ENCODE peak calls at places on chromosomes 13 and 19, in seven cellular contexts. U, Q, F, Z, S, H and C are unnamed samples.
A peak's percentile ranks its signal among the peaks of the same experiment; 100 is the strongest.

GRCh38 chr13:67223024-67223423 is 7.1 kb downstream of the PCDH9 start:
- DNase-seq in U (no peak), Q (no peak), F (no peak), Z (peak; percentile 66), S (no peak), H (no peak), C (peak; percentile 41)

GRCh38 chr13:30898721-30899188 is 7.3 kb upstream of the MEDAG start:
- DNase-seq in U (no peak), Q (no peak), F (no peak), Z (peak; percentile 99), S (peak; percentile 54), H (no peak), C (peak; percentile 57)

GRCh38 chr19:31164666-31165265 is 184.5 kb downstream of the TSHZ3 start:
- DNase-seq in U (no peak), Q (no peak), F (no peak), Z (no peak), S (no peak), H (no peak), C (no peak)

GRCh38 chr19:46493236-46494114 is 2.2 kb downstream of the PNMA8B start:
- DNase-seq in U (peak; percentile 62), Q (no peak), F (no peak), Z (peak; percentile 34), S (no peak), H (peak; percentile 67), C (no peak)

GRCh38 chr19:50877338-50877737 is 4.1 kb downstream of the KLK2 start:
- DNase-seq in U (no peak), Q (no peak), F (no peak), Z (no peak), S (no peak), H (no peak), C (no peak)

GRCh38 chr13:43520331-43520730 is 266.4 kb downstream of the ENOX1 start:
- DNase-seq in U (no peak), Q (no peak), F (no peak), Z (no peak), S (no peak), H (no peak), C (no peak)

GRCh38 chr13:57353831-57354230 is 186.8 kb downstream of the PRR20E start:
- DNase-seq in U (no peak), Q (no peak), F (no peak), Z (no peak), S (no peak), H (no peak), C (no peak)

GRCh38 chr19:38870612-38871011 is 7.5 kb downstream of the RINL start:
- DNase-seq in U (no peak), Q (no peak), F (no peak), Z (no peak), S (no peak), H (no peak), C (no peak)

GRCh38 chr13:42969558-42970172 is 22.4 kb downstream of the EPSTI1 start:
- DNase-seq in U (peak; percentile 89), Q (peak; percentile 81), F (peak; percentile 63), Z (peak; percentile 87), S (no peak), H (peak; percentile 70), C (peak; percentile 76)

DNA sequence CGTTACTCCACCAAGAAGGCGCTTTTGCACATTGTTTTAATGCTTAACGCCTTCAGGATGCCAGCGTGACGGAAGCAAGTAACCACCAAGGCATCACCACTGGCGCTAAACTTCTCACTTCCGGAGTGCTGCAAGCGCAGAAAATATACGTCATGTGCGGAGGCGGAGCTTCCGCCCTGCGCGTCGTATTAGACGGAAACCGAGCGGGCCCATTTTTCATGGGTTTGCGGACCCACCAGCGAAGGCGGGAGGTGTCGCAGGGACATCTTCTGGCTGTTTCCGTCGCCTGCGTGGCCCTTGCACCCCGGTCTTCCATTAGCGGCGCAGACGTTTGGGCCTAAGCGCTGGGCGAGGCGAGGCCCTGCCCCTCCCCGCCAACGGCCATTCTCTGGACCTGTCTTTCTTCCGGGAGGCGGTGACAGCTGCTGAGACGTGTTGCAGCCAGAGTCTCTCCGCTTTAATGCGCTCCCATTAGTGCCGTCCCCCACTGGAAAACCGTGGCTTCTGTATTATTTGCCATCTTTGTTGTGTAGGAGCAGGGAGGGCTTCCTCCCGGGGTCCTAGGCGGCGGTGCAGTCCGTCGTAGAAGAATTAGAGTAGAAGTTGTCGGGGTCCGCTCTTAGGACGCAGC is at the start of gene ERCC5:
- DNase-seq in U (peak; percentile 95), Q (peak; percentile 96), F (peak; percentile 90), Z (peak; percentile 96), S (peak; percentile 74), H (peak; percentile 95), C (peak; percentile 97)
- TF ChIP-seq CTCF in U (no peak), Q (no peak), F (peak; percentile 8), Z (no peak), S (no peak), H (peak; percentile 25), C (no peak)

DNA sequence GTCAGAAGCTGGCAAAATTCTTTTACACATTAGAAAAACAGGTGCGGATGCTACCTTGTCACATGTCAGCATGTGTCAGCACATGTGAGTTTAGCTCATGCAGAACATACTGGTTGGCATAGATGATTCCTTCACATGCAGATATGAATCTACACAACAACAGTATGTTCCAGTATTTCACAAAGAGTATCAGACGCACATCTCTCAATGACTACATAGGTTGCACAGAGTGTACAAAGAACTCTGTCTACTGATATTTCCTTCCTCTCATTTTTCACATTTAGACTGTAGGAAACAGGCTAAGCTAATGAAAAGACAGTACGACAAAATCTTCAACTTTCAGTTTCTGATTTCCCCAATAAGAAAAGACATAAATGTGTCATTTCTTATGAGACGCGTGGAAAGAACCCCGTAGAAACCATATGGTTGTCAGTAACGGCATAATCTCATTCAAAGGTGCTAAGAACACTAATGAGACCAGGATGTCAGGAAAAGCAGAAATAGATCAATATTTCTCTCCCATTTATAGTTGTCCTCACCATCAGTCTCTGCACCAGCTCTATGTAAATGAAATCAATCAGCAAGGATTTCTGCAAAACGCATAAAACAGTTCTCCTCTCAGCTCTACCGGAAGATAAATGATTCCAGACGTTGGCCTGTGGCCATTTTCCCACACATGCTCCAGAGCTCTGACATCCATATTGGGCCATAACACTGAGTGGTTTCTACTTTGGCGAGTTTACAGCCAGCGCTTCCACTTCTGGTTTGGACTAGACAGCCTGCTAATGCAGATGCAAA is 81.2 kb downstream of the STARD13 start:
- DNase-seq in U (no peak), Q (no peak), F (no peak), Z (peak; percentile 94), S (no peak), H (peak; percentile 55), C (no peak)
- H3K4me3 ChIP-seq in U (no peak overlapping the region), Q (no peak overlapping the region), F (peak overlapping the region; percentile 43), Z (peak overlapping the region; percentile 57), S (peak overlapping the region; percentile 52), H (peak overlapping the region; percentile 27), C (no peak overlapping the region)

DNA sequence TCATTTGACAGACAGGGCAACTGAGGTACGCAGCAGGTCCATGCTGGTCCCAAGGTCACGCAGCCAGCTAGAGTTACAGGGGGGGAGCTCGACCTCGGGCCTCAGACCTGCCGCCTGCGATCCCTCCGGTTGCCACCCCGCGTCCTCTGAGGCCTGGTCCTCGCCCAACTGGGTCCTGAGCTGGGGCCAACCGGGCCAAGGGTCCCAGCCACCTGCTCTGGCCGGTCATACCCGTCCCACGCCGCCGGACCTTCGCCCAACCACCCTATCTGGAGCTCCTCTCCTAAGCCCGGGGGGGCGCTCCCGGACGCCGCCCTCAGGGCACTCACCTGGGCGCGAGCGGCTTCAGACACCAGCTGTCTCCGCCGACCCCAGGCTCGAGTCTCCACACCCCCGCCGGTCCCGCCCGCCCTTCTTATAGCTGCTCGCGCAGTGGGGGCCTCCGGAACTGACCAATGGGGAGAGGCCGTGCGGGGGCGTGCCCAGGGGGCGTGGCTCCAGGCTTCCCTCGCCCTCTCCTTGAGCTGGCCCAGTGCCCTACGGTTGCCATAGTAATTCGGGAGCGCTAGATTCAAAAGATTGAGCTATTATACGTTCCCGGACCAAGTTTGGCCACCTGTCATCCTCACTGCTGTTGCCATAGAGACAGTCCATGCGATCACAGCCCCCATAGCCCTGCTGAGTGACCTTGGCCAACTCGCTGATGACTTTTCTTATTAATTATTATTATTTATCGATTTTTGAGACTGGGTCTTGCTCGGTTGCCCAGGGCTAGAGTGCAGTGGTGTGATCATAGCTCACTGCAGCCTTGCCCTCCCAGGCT is at the start of gene PLIN5:
- DNase-seq in U (peak; percentile 95), Q (peak; percentile 97), F (peak; percentile 74), Z (peak; percentile 65), S (no peak), H (peak; percentile 98), C (peak; percentile 42)
- TF ChIP-seq CTCF in U (peak; percentile 9), Q (no peak), F (no peak), Z (no peak), S (no peak), H (no peak), C (no peak)

DNA sequence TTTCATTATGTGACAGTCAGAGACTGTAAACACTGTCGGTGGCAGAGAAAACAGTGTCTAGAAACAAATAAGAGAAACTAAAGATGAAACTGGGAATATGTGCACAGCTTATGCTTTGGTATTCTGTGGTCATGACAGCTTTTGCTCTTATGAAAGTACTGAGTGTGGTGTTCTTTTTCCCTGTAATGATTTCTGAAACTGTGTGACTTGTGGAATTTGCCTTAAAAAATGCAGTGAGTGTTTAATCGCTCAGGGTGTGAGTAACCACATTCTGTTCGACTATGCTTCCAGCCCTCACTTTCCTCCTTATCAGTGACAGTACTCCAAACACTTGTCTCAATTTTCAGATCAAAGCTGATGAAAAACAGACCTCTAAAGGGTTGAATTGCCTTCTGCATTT is 66.9 kb upstream of the DIAPH3 start:
- DNase-seq in U (no peak), Q (no peak), F (no peak), Z (peak; percentile 69), S (no peak), H (no peak), C (peak; percentile 4)
- H3K4me3 ChIP-seq in U (no peak overlapping the region), Q (no peak overlapping the region), F (no peak overlapping the region), Z (no peak overlapping the region), S (no peak overlapping the region), H (no peak overlapping the region), C (no peak overlapping the region)

DNA sequence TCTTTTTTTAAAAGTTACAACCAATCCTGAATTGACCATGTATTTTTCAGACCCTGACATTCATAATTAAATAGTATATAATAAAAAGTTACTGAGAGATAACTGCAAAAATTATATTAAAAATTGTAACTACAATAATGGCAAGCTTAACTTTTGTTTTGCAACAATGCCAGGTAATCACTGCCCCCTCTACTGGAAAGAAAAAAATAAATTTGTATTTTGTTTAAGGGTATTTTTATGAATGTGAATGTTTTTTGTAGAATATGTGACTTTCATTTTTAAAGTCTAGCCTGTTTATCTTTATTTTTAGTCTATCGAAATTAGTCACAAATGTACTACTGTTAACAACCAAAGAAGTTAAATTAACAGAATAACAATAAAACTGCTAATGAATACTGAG is 21.7 kb downstream of the MRPS31 start:
- DNase-seq in U (no peak), Q (no peak), F (no peak), Z (peak; percentile 6), S (no peak), H (no peak), C (no peak)
- TF ChIP-seq CTCF in U (peak; percentile 21), Q (peak; percentile 29), F (no peak), Z (peak; percentile 38), S (no peak), H (no peak), C (no peak)

DNA sequence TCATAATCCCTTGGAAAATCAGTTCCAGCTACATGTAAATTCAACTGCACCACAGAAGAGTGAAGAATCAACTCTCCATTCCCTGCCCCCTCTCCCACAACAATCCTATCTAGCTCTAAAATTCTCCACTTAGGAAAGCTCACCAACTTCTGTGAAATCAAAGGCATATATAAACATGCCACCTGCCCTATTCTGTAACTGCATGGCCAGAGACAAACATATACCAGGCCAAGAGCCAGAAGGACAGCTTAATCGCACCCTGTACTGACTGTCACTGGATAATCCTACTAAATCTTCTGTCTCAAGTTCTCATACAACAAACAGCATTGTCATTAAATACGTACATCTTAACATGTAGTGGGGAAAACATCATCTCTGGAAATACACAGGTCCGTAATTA is 58.2 kb upstream of the EEF1AKMT1 start:
- DNase-seq in U (no peak), Q (no peak), F (no peak), Z (no peak), S (no peak), H (no peak), C (no peak)
- H3K4me3 ChIP-seq in U (no peak overlapping the region), Q (no peak overlapping the region), F (no peak overlapping the region), Z (no peak overlapping the region), S (no peak overlapping the region), H (no peak overlapping the region), C (no peak overlapping the region)